ENCODE peak calls at places on chromosomes 6 and 20, in eight cellular contexts. W is pancreas, L is SJSA1, F is ascending aorta, Z is aorta, C is fibroblast of lung, U is left lung, O is DND-41. D is an unnamed sample.

GRCh38 chr6:139254196-139254595 is 37.6 kb downstream of the TXLNB start:
- DNase-seq in U (no peak), L (no peak), Z (no peak), F (no peak), C (no peak), W (no peak), O (no peak), D (no peak)

GRCh38 chr6:41689171-41690008 is 46.0 kb downstream of the TFEB start:
- DNase-seq in L (no peak), C (peak), O (no peak), Z (peak), F (no peak), U (peak), W (no peak), D (no peak)

GRCh38 chr6:7828123-7828522 is 82.5 kb downstream of the TXNDC5 start:
- DNase-seq in U (no peak), W (no peak), O (no peak), L (no peak), F (no peak), Z (no peak), C (no peak), D (no peak)

GRCh38 chr20:11585752-11586352 is 331.8 kb upstream of the BTBD3 start:
- DNase-seq in F (no peak), U (no peak), W (no peak), C (peak), Z (no peak), O (no peak), L (no peak), D (no peak)

GRCh38 chr6:39934060-39934757 is at the start of gene MOCS1:
- DNase-seq in F (peak), O (no peak), Z (peak), C (peak), U (peak), W (peak), L (peak), D (peak)

GRCh38 chr20:32585011-32585518 is at the start of gene NOL4L:
- DNase-seq in O (peak), F (no peak), C (peak), L (no peak), W (no peak), U (no peak), Z (no peak), D (peak)

GRCh38 chr20:12058201-12058600 is 140.5 kb downstream of the BTBD3 start:
- DNase-seq in C (peak), L (no peak), W (no peak), Z (no peak), U (no peak), O (no peak), F (no peak), D (no peak)

GRCh38 chr6:71410164-71410566 is 121.6 kb downstream of the OGFRL1 start:
- DNase-seq in L (no peak), O (no peak), F (no peak), C (peak), Z (no peak), W (no peak), U (no peak), D (no peak)

GRCh38 chr20:38286586-38287502 is 17.1 kb upstream of the BPI start:
- DNase-seq in F (peak), C (peak), W (no peak), Z (no peak), O (no peak), U (no peak), L (no peak), D (no peak)

GRCh38 chr6:134605034-134605433 is 287.1 kb upstream of the SGK1 start:
- DNase-seq in W (no peak), F (no peak), U (no peak), L (no peak), Z (no peak), O (no peak), C (no peak), D (no peak)

GRCh38 chr6:151170622-151171246 is 69.0 kb upstream of the AKAP12 start:
- DNase-seq in W (no peak), F (no peak), L (no peak), C (no peak), Z (no peak), O (no peak), U (no peak), D (no peak)

GRCh38 chr6:156752666-156753301 is 24.4 kb upstream of the ARID1B start:
- DNase-seq in C (no peak), L (no peak), Z (no peak), U (no peak), O (no peak), F (no peak), W (peak), D (no peak)

GRCh38 chr20:47790032-47790965 is 5.0 kb upstream of the SULF2 start:
- DNase-seq in O (no peak), W (no peak), F (no peak), L (no peak), Z (peak), U (no peak), C (peak), D (no peak)

GRCh38 chr6:154002894-154003293 is 36.1 kb upstream of the OPRM1 start:
- DNase-seq in O (no peak), W (no peak), F (no peak), Z (no peak), L (no peak), U (no peak), C (no peak), D (no peak)

DNA sequence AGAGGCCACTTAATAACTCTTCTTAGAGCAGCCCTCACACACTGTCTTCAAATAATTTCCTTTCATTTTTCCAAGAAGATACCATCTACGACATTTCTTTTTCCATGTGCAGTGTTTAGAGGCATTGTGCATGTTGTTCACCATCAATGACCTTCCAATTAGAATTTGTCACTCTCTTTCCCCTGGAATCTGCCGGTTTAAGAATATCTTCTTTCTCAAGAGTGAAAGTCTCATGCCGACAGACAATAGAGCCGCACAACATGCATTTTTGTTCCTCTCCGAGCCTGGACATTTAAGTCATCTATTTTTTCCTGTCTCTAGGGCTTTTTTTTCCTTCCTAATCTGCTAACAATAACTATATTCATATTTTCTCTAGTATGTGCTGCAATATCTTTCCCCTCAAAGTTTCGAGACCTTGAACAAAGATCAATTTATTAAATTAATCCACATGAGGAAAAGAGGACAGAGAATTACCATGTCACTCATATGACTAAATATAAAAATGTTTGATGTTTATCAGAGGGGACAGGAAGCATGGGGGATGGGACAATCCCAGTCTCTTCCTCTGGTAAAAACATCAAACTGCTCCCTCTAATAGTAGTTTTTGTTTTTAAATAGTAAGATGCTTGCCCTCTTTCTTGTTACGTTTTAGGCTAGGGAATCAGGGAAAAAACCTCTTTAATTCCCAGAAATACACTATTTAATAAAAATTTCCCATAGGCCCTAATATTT is 893.4 kb downstream of the C6orf118 start:
- DNase-seq in W (no peak), L (no peak), O (no peak), U (no peak), F (no peak), C (no peak), Z (no peak), D (no peak)
- H3K4me3 ChIP-seq in W (no peak), L (no peak), O (no peak), U (no peak), F (no peak), C (no peak), Z (no peak), D (no peak)

DNA sequence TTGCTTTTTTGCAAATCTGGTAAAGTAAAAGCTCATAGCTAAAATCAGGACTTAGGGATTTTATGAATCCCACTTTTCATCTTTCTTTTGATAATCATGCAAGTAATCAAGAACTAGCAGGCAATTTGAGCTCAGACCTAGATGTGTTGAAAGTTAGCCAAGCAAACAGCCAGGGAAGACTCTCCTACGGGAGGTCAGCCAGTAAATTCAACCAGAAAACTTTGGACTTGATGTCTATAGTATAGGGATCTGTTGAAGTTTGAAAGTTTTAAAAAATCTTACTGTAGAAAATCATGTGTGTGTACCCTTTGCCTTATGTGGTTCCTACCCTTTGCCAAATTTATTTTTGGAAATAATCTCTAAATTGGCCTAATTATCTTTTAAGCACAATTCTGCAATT is 95.0 kb upstream of the TPD52L1 start:
- DNase-seq in Z (no peak), U (no peak), O (no peak), W (no peak), C (no peak), F (no peak), L (no peak), D (no peak)
- H3K4me3 ChIP-seq in Z (no peak), U (no peak), O (no peak), W (no peak), C (no peak), F (no peak), L (no peak), D (no peak)

GRCh38 chr6:1612386-1612893 is 2.7 kb downstream of the FOXC1 start:
- DNase-seq in O (no peak), U (no peak), F (no peak), Z (no peak), C (no peak), W (no peak), L (no peak), D (no peak)

GRCh38 chr6:1612902-1613301 is 3.2 kb downstream of the FOXC1 start:
- DNase-seq in Z (no peak), L (peak), O (no peak), W (no peak), C (peak), U (no peak), F (peak), D (no peak)

GRCh38 chr6:1614448-1614766 is 4.7 kb downstream of the FOXC1 start:
- DNase-seq in L (no peak), U (no peak), F (peak), C (no peak), Z (peak), W (no peak), O (no peak), D (no peak)

GRCh38 chr6:1614767-1615650 is 5.3 kb downstream of the FOXC1 start:
- DNase-seq in W (no peak), C (no peak), O (no peak), U (no peak), F (peak), Z (peak), L (no peak), D (no peak)

GRCh38 chr6:1613631-1614447 is 4.1 kb downstream of the FOXC1 start:
- DNase-seq in W (no peak), F (peak), U (no peak), O (no peak), C (no peak), Z (peak), L (no peak), D (no peak)
- H3K4me3 ChIP-seq in W (peak), F (peak), U (peak), O (no peak), C (peak), Z (peak), L (peak), D (no peak)

GRCh38 chr20:58458342-58459057 is 56.7 kb downstream of the APCDD1L start:
- DNase-seq in C (peak), W (no peak), O (no peak), U (no peak), Z (no peak), F (no peak), L (no peak), D (no peak)
- H3K4me3 ChIP-seq in C (no peak), W (no peak), O (no peak), U (no peak), Z (no peak), F (no peak), L (no peak), D (no peak)

GRCh38 chr6:37127961-37128862 is 41.7 kb upstream of the PIM1 start:
- DNase-seq in F (no peak), C (peak), L (no peak), Z (no peak), O (no peak), U (no peak), W (no peak), D (no peak)

GRCh38 chr6:37126554-37126906 is 43.4 kb upstream of the PIM1 start:
- DNase-seq in C (no peak), O (no peak), F (no peak), W (no peak), Z (no peak), U (no peak), L (no peak), D (no peak)

GRCh38 chr6:37126961-37127360 is 43.0 kb upstream of the PIM1 start:
- DNase-seq in C (no peak), O (no peak), U (no peak), Z (no peak), W (no peak), F (no peak), L (no peak), D (no peak)

GRCh38 chr6:37123957-37124729 is 45.8 kb upstream of the PIM1 start:
- DNase-seq in O (no peak), C (no peak), U (no peak), L (no peak), W (no peak), Z (no peak), F (no peak), D (no peak)

DNA sequence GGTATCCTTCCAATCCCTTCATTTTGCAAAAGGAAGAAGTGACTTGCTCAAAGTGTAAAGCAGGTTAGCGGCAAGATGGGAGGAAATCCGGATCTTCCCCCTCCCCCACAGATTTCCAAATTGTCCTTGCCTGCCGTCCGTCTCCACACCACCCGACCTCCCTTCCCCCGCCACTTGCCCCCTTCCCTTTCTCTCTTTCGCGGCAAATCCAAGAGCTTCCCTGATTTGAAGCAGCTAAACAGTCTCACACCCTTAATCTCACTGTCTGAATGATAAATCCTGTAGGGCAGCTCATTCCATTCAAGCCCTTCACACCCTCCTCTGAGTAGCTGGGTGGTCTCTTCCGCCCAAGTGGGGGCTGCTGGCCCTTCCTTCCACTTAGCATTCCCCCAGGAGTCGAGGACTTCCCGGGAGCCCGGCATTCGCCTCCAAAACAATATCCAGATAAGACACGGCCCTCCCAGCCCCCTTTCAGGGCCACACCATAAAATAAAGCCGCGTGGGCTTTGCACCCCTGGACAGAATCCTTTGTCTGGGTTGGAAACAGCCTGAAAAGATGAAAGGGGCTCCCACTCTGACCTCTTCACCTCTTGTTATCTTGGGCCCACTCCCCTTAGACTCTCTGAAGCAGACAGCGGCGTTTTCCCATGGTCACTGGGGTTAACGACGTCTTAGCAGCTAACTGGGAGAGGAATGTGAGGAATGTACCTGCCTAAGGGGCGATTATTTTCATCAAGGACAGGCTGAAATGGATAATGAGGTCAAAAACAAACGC is 44.0 kb upstream of the PIM1 start:
- DNase-seq in F (no peak), W (no peak), U (no peak), O (no peak), Z (no peak), L (peak), C (peak), D (no peak)
- H3K4me3 ChIP-seq in F (no peak), W (no peak), U (no peak), O (no peak), Z (no peak), L (peak), C (no peak), D (no peak)